ENCODE peak calls at places on chromosomes 4 and X, in six cellular contexts. I is AG09309, B is ovary, L is hepatocyte, O is IMR-90, K is NB4. X is an unnamed sample.

GRCh38 chr4:156786713-156787112 is 184.9 kb downstream of the PDGFC start:
- DNase-seq in O (no peak), B (no peak), K (no peak), I (no peak), L (no peak), X (no peak)

GRCh38 chr4:38189445-38189844 is 229.2 kb downstream of the PTTG2 start:
- DNase-seq in K (peak), I (peak), O (peak), L (no peak), B (no peak), X (no peak)

GRCh38 chr4:186685744-186686143 is 37.9 kb downstream of the FAT1 start:
- DNase-seq in O (peak), I (peak), L (peak), B (no peak), K (no peak), X (no peak)

GRCh38 chr4:73070072-73070385 is 513 bp upstream of the COX18 start:
- DNase-seq in O (no peak), I (no peak), K (no peak), B (no peak), L (no peak), X (no peak)

GRCh38 chr4:99011910-99012309 is 16.4 kb downstream of the METAP1 start:
- DNase-seq in B (no peak), O (no peak), L (no peak), I (no peak), K (no peak), X (no peak)

GRCh38 chrX:55057691-55058249 is 17.1 kb upstream of the PAGE2B start:
- DNase-seq in L (peak), I (no peak), B (no peak), K (peak), O (peak), X (peak)

GRCh38 chr4:168645933-168646768 is 149.3 kb downstream of the PALLD start:
- DNase-seq in K (no peak), B (no peak), I (no peak), O (no peak), L (peak), X (no peak)

GRCh38 chrX:37349131-37350033 is at the start of gene PRRG1:
- DNase-seq in O (peak), K (peak), B (peak), L (peak), I (peak), X (peak)

GRCh38 chr4:180086480-180087170 is 2156.6 kb upstream of the TENM3 start:
- DNase-seq in O (no peak), I (no peak), K (no peak), B (no peak), L (no peak), X (no peak)

DNA sequence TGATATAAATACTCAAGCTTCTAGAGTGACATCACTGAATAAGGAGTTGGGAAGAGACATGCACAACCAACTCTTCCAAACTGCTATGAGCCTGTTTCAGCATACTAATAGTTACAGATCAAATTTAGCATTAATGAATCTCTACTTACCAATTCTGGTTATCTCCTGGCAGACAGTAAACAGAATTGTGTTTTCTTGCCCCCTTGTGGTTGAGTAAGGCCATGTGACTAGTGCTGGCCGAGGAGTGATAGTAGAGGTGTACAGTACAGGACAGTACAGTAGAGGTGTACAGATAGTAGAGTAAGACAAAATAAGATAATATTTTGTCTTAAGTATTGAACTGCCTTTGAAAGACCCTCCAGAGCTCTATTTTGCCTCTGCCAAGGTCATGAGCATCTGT is 681.4 kb downstream of the GABRG1 start:
- DNase-seq in L (peak), K (peak), B (no peak), O (no peak), I (no peak), X (peak)
- TF ChIP-seq CTCF in L (peak), K (peak), B (no peak), O (no peak), I (no peak), X (peak)

DNA sequence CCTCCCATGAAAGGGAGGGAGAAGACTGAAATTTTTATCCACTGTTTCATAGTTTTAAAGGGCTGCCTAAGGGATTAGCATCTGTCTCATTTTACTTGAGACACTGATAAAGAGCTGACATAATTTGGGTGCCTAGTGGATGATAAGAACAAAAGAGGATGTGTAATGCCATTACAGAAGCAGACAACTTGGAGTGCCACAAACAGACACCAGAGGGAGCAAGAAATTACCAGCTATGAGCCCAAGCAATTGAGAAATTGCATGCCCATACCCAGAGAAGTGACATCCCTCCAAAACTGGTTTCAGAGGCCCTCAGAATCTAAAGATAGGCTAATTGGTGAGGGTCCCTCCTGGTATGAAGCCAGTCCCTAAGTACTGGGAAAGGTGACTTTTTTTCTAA is 38.5 kb upstream of the POU3F4 start:
- DNase-seq in L (peak), O (peak), B (no peak), K (peak), I (no peak), X (peak)
- TF ChIP-seq CTCF in L (peak), O (peak), B (no peak), K (peak), I (peak), X (peak)

DNA sequence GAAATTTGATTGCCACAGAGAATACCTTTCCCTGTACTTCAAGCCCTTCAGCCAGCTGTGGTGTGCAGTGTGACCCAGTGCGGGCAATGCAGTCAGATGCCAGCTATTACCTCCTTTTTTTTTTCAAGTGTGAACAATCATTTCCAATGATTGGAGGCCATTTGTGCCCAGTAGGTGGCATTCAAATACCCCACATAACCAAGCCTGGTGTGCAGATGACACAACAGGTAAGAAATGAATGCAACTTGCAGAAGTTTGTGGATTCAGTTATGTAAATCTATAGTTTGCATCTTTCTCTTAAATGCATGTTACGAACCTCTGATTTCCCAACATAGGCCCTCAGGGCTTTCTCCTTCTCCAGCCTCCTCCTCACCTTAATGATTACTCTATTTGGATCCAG is 98.0 kb downstream of the CLCN4 start:
- DNase-seq in O (no peak), L (no peak), B (no peak), I (no peak), K (peak), X (no peak)
- TF ChIP-seq CTCF in O (peak), L (no peak), B (no peak), I (peak), K (no peak), X (no peak)

GRCh38 chrX:10117301-10117700 is 39.5 kb upstream of the CLCN4 start:
- DNase-seq in L (no peak), O (no peak), B (no peak), I (no peak), K (no peak), X (no peak)

GRCh38 chrX:10120828-10121227 is 35.9 kb upstream of the CLCN4 start:
- DNase-seq in K (peak), O (no peak), B (no peak), L (no peak), I (no peak), X (no peak)

GRCh38 chrX:10118530-10118929 is 38.2 kb upstream of the CLCN4 start:
- DNase-seq in O (no peak), B (no peak), L (no peak), K (no peak), I (no peak), X (no peak)

GRCh38 chrX:10117864-10118377 is 38.9 kb upstream of the CLCN4 start:
- DNase-seq in I (no peak), O (no peak), L (no peak), B (no peak), K (no peak), X (no peak)

DNA sequence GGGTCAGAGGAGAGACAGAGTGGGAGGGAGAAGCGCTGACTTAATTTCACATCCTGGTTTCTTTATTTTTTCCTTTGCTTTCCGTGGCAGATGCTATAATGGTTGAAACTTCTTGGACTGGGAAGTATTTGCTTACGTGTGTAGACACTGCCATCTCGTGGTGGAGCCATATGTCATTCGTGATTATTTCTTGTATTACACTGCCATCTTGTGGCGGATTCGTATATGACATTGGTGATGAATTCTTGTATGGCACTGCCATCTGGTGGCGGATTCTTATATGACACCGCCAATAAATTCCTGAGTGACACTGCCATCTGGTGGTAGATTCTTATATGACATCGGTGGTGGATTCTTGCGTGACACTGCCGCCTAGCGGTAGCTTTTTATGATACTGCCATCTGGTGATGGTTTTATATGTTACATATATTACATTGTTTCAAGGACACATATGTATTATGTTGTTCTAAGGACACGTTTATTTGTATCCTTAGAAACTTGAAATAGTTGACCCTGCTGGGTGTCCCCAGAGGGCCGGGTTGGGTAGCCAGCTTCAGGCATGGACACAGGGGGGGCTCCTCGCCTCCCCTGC is 37.3 kb upstream of the CLCN4 start:
- DNase-seq in B (peak), O (peak), L (peak), K (peak), I (peak), X (peak)
- TF ChIP-seq CTCF in B (peak), O (peak), L (peak), K (peak), I (peak), X (peak)

GRCh38 chrX:124863303-124863702 is 456.4 kb upstream of the TEX13C start:
- DNase-seq in O (no peak), B (no peak), L (no peak), K (peak), I (no peak), X (no peak)
- TF ChIP-seq CTCF in O (no peak), B (no peak), L (no peak), K (peak), I (no peak), X (no peak)

X was measured in glutamatergic neuron.